ENCODE peak calls at places on chromosomes 16 and 17, in seven cellular contexts. P, B, R, E, N, H and T are unnamed samples.

GRCh38 chr17:1053661-1054360 is 56.9 kb downstream of the TIMM22 start:
- DNase-seq in P (no peak), N (no peak), H (no peak), B (no peak), E (no peak), R (no peak), T (peak; percentile 51)

GRCh38 chr17:56785396-56785795 is 48.3 kb downstream of the C17orf67 start:
- DNase-seq in N (no peak), E (no peak), P (no peak), R (no peak), H (no peak), B (no peak), T (no peak)

GRCh38 chr16:66661210-66661560 is 35.4 kb downstream of the CMTM4 start:
- DNase-seq in P (no peak), B (no peak), H (no peak), R (no peak), N (no peak), E (no peak), T (no peak)

GRCh38 chr16:11236855-11237254 is 19.1 kb downstream of the SOCS1 start:
- DNase-seq in R (no peak), H (no peak), B (no peak), P (no peak), N (no peak), E (peak; percentile 75), T (no peak)

GRCh38 chr16:75222271-75222783 is 3.5 kb downstream of the CTRB1 start:
- DNase-seq in P (no peak), N (peak; percentile 85), R (no peak), E (no peak), H (no peak), B (no peak), T (no peak)

GRCh38 chr16:85003723-85004586 is 7.4 kb downstream of the ZDHHC7 start:
- DNase-seq in R (no peak), E (no peak), N (no peak), H (no peak), B (no peak), P (no peak), T (peak; percentile 15)

GRCh38 chr17:69060835-69061234 is at the start of gene ABCA9:
- DNase-seq in N (no peak), P (no peak), R (no peak), B (no peak), E (no peak), H (no peak), T (no peak)

GRCh38 chr16:86755571-86756006 is 177.2 kb downstream of the FOXL1 start:
- DNase-seq in H (no peak), N (no peak), B (peak; percentile 32), R (no peak), P (no peak), E (no peak), T (no peak)

GRCh38 chr17:979539-980405 is at the start of gene NXN:
- DNase-seq in P (peak; percentile 94), R (peak; percentile 90), H (peak; percentile 93), E (peak; percentile 96), N (peak; percentile 87), B (peak; percentile 80), T (peak; percentile 93)

GRCh38 chr16:31365131-31365865 is 10.3 kb downstream of the ITGAX start:
- DNase-seq in B (no peak), E (no peak), P (no peak), R (peak; percentile 5), N (no peak), H (no peak), T (no peak)

GRCh38 chr16:77596243-77596642 is 126.1 kb upstream of the NUDT7 start:
- DNase-seq in E (no peak), R (no peak), N (no peak), B (no peak), P (no peak), H (no peak), T (no peak)

GRCh38 chr16:61814716-61815347 is 221.4 kb downstream of the CDH8 start:
- DNase-seq in H (no peak), B (no peak), N (no peak), P (no peak), R (no peak), E (no peak), T (no peak)

GRCh38 chr17:29760279-29760721 is 137.6 kb upstream of the CORO6 start:
- DNase-seq in P (no peak), N (no peak), E (no peak), R (no peak), H (no peak), B (no peak), T (no peak)

GRCh38 chr17:80082403-80083135 is 18.8 kb upstream of the GAA start:
- DNase-seq in N (peak; percentile 78), H (no peak), P (peak; percentile 82), E (no peak), R (peak; percentile 66), B (peak; percentile 60), T (no peak)

GRCh38 chr17:6052926-6053325 is 17.3 kb upstream of the WSCD1 start:
- DNase-seq in E (no peak), H (no peak), B (no peak), P (no peak), R (no peak), N (no peak), T (no peak)

GRCh38 chr17:31680126-31680525 is 178.9 kb downstream of the COPRS start:
- DNase-seq in N (no peak), R (no peak), B (no peak), P (no peak), H (no peak), E (peak; percentile 57), T (no peak)

GRCh38 chr17:42389902-42390301 is 1.7 kb upstream of the STAT3 start:
- DNase-seq in N (no peak), B (no peak), P (peak; percentile 46), H (no peak), E (no peak), R (no peak), T (no peak)

GRCh38 chr16:10590342-10590741 is 9.9 kb upstream of the EMP2 start:
- DNase-seq in E (no peak), H (no peak), N (no peak), P (no peak), B (no peak), R (no peak), T (no peak)

GRCh38 chr17:80855968-80856862 is 135.4 kb upstream of the CHMP6 start:
- DNase-seq in B (no peak), R (no peak), P (peak; percentile 90), N (no peak), H (no peak), E (no peak), T (no peak)

DNA sequence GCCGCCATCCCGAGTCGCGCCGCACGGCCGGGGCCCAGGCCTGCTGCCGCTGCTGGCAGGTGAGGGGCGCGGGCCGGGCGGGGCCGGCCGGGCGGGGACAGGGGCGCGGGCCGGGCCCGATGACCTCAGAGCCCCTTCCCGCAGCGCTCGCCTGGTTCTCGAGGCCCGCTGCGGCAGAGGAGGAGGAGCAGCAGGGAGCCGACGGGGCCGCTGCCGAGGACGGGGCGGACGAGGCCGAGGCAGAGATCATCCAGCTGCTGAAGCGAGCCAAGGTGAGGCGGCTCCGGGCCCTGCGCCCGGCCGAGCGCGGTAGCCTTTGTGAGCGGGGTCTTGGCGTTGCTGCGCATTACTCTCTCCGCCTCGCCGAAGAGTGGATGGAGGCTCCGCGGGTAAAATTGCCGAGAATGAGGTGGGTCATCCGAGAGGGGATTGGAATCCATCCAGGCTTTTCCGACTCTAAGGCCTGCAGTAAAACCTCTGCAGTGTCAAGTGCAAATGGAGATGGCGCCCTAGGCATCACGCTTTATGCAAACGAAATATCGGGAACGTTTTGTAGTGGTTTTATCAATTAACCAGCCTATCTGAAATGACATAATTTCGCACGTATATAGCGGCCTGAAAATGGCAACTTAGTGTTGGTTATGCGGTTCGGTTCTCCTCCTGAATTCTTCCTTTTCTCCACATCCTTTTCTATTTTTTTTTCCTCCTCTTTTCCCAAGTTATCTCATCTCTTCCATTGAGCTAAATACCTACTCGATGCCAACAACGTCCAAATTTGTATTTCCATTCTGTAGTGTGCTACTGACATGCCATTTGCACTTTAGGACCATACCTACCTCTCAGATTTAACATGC is 577 bp downstream of the TTC19 start:
- DNase-seq in B (no peak), E (no peak), H (peak; percentile 73), P (peak; percentile 75), R (no peak), N (peak; percentile 63), T (no peak)
- TF ChIP-seq CTCF in B (no peak), E (no peak), H (no peak), P (no peak), R (no peak), N (no peak), T (no peak)

DNA sequence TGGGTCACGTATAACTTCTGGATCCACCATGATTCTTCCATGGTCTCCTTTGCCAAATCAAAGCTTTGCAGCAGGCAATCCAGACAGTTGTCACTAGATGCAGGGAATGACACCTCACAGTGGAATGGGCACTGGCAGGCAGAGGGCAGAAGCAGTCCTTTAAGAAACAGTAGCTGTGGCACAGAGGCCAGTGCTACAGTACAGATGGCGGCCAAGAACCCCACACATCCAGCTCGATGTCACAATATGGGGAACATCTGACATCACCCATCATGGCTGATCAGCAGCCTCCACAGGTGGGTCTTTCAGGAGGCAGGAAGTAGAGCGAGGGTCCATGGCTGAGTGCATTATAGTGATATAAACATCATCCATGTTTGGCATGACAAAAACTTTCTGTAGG is 18.8 kb upstream of the ERN1 start:
- DNase-seq in N (peak; percentile 42), R (no peak), P (no peak), E (no peak), B (no peak), H (no peak), T (no peak)
- TF ChIP-seq POLR2A in N (no peak), R (no peak), P (no peak), E (no peak), B (no peak), H (no peak), T (no peak)

DNA sequence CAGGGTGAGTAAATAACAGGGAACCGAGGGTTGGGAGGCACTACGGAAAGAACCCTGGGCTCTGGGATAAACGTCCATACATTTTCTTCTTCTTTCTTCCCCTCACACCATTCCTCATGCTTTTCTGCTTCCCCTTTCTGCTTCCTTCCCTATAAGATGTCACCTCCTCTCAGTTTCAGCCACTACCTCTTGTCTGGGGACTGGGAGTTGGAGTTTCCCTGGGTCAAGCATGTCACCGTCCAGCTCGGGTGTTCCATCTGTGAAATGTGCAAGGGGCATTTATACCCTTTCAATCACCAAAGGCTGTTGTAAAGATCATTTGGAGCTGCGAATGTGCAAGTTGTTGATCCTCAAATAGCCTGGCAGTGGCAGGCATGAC is 17.5 kb upstream of the CCL22 start:
- DNase-seq in R (no peak), H (no peak), E (no peak), P (no peak), N (no peak), B (no peak), T (no peak)
- H3K27ac ChIP-seq in R (peak overlapping the region; percentile 93), H (no peak overlapping the region), E (no peak overlapping the region), P (no peak overlapping the region), N (no peak overlapping the region), B (no peak overlapping the region), T (no peak overlapping the region)

DNA sequence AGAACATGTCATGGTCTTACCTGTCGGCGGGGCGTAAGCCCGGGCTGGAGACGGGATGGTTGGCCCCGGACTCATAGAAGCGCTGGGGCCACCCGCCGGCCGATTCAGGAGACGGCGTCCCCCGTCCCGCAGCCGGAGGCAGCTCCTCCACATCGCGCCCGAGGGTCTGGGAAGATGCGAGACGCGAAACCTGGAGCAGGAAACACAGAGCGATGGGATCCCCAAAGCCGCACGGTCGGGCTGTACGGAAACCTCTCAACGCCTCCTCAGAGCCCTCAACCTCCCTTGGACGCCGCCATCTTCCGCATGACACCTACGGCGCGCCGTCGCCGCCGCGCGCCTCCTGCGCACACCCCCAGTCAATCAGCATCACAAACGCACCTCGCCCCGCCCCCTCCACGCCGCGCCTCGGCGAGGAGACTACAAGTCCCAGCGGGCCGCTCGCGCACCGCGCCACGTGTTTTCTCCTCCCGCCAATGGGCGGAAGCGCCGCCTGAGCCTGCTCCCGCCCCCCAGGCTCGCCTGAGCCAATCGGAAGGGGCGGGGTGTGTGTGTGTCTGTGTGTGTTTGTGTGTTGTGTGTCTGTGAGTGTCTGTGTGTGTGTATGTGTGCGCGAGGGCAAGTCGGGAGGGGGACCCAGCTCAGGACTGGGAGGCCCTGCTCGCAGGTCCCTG is at the start of the genes ATPAF2 and GID4:
- DNase-seq in H (peak; percentile 100), N (peak; percentile 99), P (peak; percentile 100), B (peak; percentile 99), R (peak; percentile 100), E (peak; percentile 100), T (peak; percentile 100)
- TF ChIP-seq CTCF in H (peak; percentile 24), N (no peak), P (no peak), B (no peak), R (no peak), E (no peak), T (peak; percentile 3)